ENCODE peak calls at places on chromosome 20, in six cellular contexts. V, B, L, A, Y and Z are unnamed samples.

GRCh38 chr20:40072907-40073306 is 616.1 kb downstream of the MAFB start:
- DNase-seq in A (no peak), Y (no peak), V (no peak), L (no peak), B (no peak), Z (no peak)

GRCh38 chr20:38242848-38243449 is 17.6 kb downstream of the KIAA1755 start:
- DNase-seq in B (no peak), Y (no peak), L (peak), V (no peak), A (no peak), Z (peak)

GRCh38 chr20:40970218-40970617 is 58.4 kb upstream of the TOP1 start:
- DNase-seq in L (no peak), A (no peak), V (no peak), B (no peak), Y (no peak), Z (no peak)

GRCh38 chr20:31842471-31843157 is 2.8 kb downstream of the FOXS1 start:
- DNase-seq in L (peak), V (peak), B (no peak), A (no peak), Y (no peak), Z (no peak)

GRCh38 chr20:10307359-10307735 is 88.7 kb downstream of the SNAP25 start:
- DNase-seq in B (no peak), A (no peak), Y (no peak), L (no peak), V (no peak), Z (no peak)

GRCh38 chr20:22925613-22925983 is 109.5 kb upstream of the SSTR4 start:
- DNase-seq in B (no peak), V (no peak), Y (no peak), L (no peak), A (no peak), Z (no peak)

GRCh38 chr20:19495905-19496703 is 262.0 kb upstream of the RIN2 start:
- DNase-seq in B (no peak), V (no peak), L (no peak), Y (no peak), A (no peak), Z (no peak)

GRCh38 chr20:11178946-11179654 is 505.3 kb upstream of the JAG1 start:
- DNase-seq in V (peak), Y (no peak), A (no peak), B (peak), L (no peak), Z (no peak)

GRCh38 chr20:13870349-13870748 is 85.5 kb downstream of the NDUFAF5 start:
- DNase-seq in Y (no peak), V (no peak), L (peak), B (no peak), A (no peak), Z (no peak)

GRCh38 chr20:51220293-51220706 is 197.4 kb upstream of the KCNG1 start:
- DNase-seq in Y (no peak), L (peak), B (peak), V (peak), A (peak), Z (peak)

GRCh38 chr20:41607791-41608190 is 10.4 kb downstream of the CHD6 start:
- DNase-seq in A (no peak), V (no peak), B (no peak), L (no peak), Y (no peak), Z (no peak)

GRCh38 chr20:14536738-14537137 is 199.3 kb upstream of the FLRT3 start:
- DNase-seq in A (no peak), V (no peak), Y (no peak), B (no peak), L (no peak), Z (no peak)

GRCh38 chr20:47220161-47220582 is 136.3 kb downstream of the ZMYND8 start:
- DNase-seq in L (peak), B (peak), V (peak), A (no peak), Y (no peak), Z (peak)

GRCh38 chr20:56504373-56505005 is 20.1 kb upstream of the FAM209A start:
- DNase-seq in B (peak), A (no peak), L (peak), Y (no peak), V (no peak), Z (peak)

GRCh38 chr20:22456109-22456508 is 128.3 kb downstream of the FOXA2 start:
- DNase-seq in L (no peak), A (no peak), V (no peak), B (no peak), Y (no peak), Z (no peak)

GRCh38 chr20:53708129-53708968 is 114.7 kb upstream of the ZNF217 start:
- DNase-seq in V (no peak), B (no peak), L (peak), A (no peak), Y (no peak), Z (no peak)

GRCh38 chr20:53079883-53080282 is 107.7 kb downstream of the TSHZ2 start:
- DNase-seq in A (no peak), B (no peak), L (no peak), V (no peak), Y (no peak), Z (no peak)

GRCh38 chr20:47099749-47100515 is 205.3 kb downstream of the EYA2 start:
- DNase-seq in L (no peak), A (no peak), B (no peak), Y (no peak), V (no peak), Z (no peak)

GRCh38 chr20:49586967-49587587 is 19.1 kb upstream of the PTGIS start:
- DNase-seq in A (no peak), L (no peak), B (no peak), V (no peak), Y (no peak), Z (no peak)

GRCh38 chr20:23084845-23085355 is 1.2 kb downstream of the CD93 start:
- DNase-seq in B (no peak), L (no peak), V (no peak), Y (no peak), A (no peak), Z (no peak)

GRCh38 chr20:9204979-9205378 is 136.1 kb downstream of the PLCB4 start:
- DNase-seq in L (no peak), V (no peak), A (no peak), B (no peak), Y (no peak), Z (no peak)

GRCh38 chr20:47355489-47356219 is 845 bp downstream of the ZMYND8 start:
- DNase-seq in B (no peak), V (no peak), L (peak), Y (no peak), A (peak), Z (peak)

GRCh38 chr20:3808141-3808479 is 12.0 kb downstream of the CDC25B start:
- DNase-seq in A (peak), L (no peak), B (peak), V (peak), Y (peak), Z (no peak)

GRCh38 chr20:53917145-53918009 is 153.0 kb downstream of the BCAS1 start:
- DNase-seq in V (no peak), B (no peak), L (peak), Y (peak), A (peak), Z (peak)

GRCh38 chr20:49325981-49326380 is 48.1 kb upstream of the ZNFX1 start:
- DNase-seq in V (no peak), Y (no peak), A (no peak), B (no peak), L (no peak), Z (no peak)

GRCh38 chr20:43681468-43681942 is 14.6 kb downstream of the MYBL2 start:
- DNase-seq in L (peak), V (no peak), Y (no peak), A (no peak), B (no peak), Z (no peak)

GRCh38 chr20:11108102-11108842 is 434.5 kb upstream of the JAG1 start:
- DNase-seq in B (no peak), V (no peak), A (no peak), L (no peak), Y (no peak), Z (peak)

GRCh38 chr20:51586005-51586440 is 43.5 kb upstream of the NFATC2 start:
- DNase-seq in Y (no peak), V (peak), L (peak), A (no peak), B (peak), Z (no peak)

GRCh38 chr20:7775072-7775471 is 165.2 kb downstream of the HAO1 start:
- DNase-seq in B (no peak), A (no peak), Y (no peak), L (no peak), V (no peak), Z (no peak)

DNA sequence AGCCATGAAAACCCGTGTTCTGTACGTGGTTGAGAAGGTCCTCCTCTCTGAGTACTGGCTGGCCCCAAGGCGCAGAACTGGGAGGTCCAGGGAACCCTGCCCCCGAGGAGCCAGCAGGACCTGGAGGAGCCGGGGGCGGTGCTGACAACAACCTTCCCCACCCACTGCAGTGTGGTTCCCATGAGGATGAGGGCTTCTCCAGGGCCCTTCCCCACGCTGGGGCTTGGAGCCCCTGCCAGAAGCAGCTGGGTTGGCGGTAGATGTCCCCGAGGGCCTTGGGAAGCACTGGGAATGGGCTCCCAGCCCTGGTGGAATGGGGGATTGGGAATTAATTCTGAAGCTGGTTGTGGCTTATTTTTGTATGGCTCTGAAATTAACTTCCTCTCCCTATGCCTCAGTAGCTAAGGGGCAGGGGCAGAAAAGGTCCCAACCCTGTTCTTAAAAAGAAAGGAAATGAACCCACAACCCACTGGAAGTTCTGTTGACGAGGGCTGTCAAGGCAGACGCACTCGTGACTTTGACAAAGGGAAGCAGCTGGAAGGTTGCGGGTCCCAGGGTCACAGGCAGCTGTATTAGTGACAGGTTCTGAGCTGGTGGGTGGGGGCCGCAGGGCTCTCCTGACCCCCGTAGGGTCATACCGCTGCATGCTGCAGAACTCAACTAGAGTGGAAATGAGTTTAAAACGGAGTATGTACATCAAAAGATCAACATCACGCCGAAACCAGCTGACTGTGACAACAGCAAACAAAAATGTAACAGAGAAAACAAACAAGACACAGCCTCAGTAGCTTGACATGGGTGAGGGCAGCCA is 13.9 kb upstream of the HELZ2 start:
- DNase-seq in Y (no peak), B (no peak), A (peak), V (no peak), L (no peak), Z (no peak)
- TF ChIP-seq POLR2A in Y (no peak), B (no peak), A (no peak), V (no peak), L (no peak), Z (no peak)

GRCh38 chr20:58998656-58999055 is 8.4 kb downstream of the CTSZ start:
- DNase-seq in L (no peak), Y (no peak), A (no peak), B (no peak), V (no peak), Z (no peak)
- TF ChIP-seq POLR2A in L (no peak), Y (no peak), A (no peak), B (no peak), V (no peak), Z (no peak)

GRCh38 chr20:25294459-25295385 is 46.8 kb downstream of the PYGB start:
- DNase-seq in Y (no peak), A (peak), V (peak), B (peak), L (peak), Z (peak)

GRCh38 chr20:25293910-25294458 is 46.1 kb downstream of the PYGB start:
- DNase-seq in Y (no peak), A (no peak), V (no peak), L (no peak), B (no peak), Z (no peak)

GRCh38 chr20:25297141-25297905 is 49.4 kb downstream of the PYGB start:
- DNase-seq in B (no peak), V (peak), L (no peak), A (no peak), Y (no peak), Z (no peak)

GRCh38 chr20:25295386-25296093 is 47.7 kb downstream of the PYGB start:
- DNase-seq in V (no peak), B (no peak), Y (no peak), L (no peak), A (no peak), Z (no peak)

GRCh38 chr20:25296094-25297093 is 48.5 kb downstream of the PYGB start:
- DNase-seq in V (peak), L (peak), B (peak), Y (no peak), A (no peak), Z (peak)
- TF ChIP-seq POLR2A in V (no peak), L (no peak), B (peak), Y (no peak), A (no peak), Z (no peak)

GRCh38 chr20:33684533-33685327 is 1.5 kb downstream of the E2F1 start:
- DNase-seq in L (peak), A (no peak), V (no peak), B (no peak), Y (no peak), Z (peak)

GRCh38 chr20:33685328-33686007 is 717 bp downstream of the E2F1 start:
- DNase-seq in A (no peak), V (no peak), B (no peak), Y (no peak), L (peak), Z (peak)

GRCh38 chr20:33687370-33687915 is 1.3 kb upstream of the E2F1 start:
- DNase-seq in A (no peak), B (no peak), V (no peak), L (peak), Y (no peak), Z (peak)

GRCh38 chr20:33686984-33687366 is 790 bp upstream of the E2F1 start:
- DNase-seq in B (no peak), V (no peak), A (no peak), Y (no peak), L (peak), Z (no peak)

DNA sequence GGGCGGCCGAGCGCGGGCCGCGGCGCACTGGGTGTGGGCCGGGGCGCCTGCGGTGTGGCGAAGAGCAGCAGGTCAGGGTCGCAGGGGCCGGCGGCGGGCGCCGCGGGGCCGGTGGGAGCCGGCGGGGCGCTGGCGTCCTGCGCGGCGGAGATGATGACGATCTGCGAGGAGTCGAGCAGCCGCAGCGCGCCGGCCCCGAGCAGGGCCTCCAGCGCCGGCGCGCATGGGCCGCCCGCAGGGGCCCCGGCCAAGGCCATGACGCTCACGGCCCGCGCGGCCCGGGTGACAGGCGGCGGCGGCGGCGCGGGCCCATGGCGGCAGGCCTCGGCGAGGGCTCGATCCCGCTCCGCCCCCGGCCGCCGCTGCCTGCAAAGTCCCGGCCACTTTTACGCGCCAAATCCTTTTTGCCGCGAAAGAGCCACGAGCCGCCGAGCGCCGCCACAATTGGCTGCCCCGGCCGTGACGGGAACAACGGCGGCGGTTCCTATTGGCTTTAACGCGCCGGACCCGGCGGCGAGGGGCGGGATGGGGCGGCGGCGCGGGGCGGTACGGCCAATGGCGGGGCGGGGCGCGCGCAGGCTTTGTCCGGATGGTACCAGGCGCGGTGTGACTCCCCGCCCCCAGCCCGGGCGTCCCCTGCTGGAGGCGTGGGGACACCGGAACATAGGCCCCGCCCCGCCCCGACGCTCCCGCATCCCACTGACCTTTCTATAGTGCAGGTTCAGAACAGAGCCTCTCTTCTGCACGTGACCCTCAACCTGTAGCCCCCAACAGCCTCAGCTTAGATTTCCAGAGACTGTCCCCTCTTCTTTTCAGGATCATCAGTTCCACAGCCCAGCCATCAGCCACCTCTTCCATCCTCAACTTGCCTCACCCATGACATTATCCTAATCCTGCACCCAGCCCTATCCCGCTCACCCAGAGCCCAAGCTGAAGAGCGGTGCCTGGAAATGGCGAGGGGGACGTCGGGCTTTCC is at the start of gene E2F1:
- DNase-seq in Y (peak), L (peak), B (peak), V (peak), A (peak), Z (peak)
- TF ChIP-seq POLR2A in Y (no peak), L (peak), B (no peak), V (peak), A (peak), Z (no peak)

GRCh38 chr20:62846528-62846890 is 15.1 kb downstream of the TCFL5 start:
- DNase-seq in B (no peak), A (no peak), V (no peak), L (no peak), Y (no peak), Z (no peak)

GRCh38 chr20:62845818-62846527 is 15.6 kb downstream of the TCFL5 start:
- DNase-seq in B (no peak), V (no peak), L (no peak), Y (no peak), A (no peak), Z (no peak)

GRCh38 chr20:62845416-62845815 is 16.2 kb downstream of the TCFL5 start:
- DNase-seq in A (no peak), L (no peak), B (no peak), V (no peak), Y (no peak), Z (no peak)

GRCh38 chr20:62843656-62844055 is 18.0 kb downstream of the TCFL5 start:
- DNase-seq in Y (no peak), A (no peak), L (no peak), V (no peak), B (no peak), Z (no peak)

GRCh38 chr20:62844182-62844581 is 17.4 kb downstream of the TCFL5 start:
- DNase-seq in V (no peak), Y (no peak), B (no peak), L (no peak), A (no peak), Z (no peak)
- TF ChIP-seq POLR2A in V (no peak), Y (no peak), B (no peak), L (no peak), A (no peak), Z (no peak)

DNA sequence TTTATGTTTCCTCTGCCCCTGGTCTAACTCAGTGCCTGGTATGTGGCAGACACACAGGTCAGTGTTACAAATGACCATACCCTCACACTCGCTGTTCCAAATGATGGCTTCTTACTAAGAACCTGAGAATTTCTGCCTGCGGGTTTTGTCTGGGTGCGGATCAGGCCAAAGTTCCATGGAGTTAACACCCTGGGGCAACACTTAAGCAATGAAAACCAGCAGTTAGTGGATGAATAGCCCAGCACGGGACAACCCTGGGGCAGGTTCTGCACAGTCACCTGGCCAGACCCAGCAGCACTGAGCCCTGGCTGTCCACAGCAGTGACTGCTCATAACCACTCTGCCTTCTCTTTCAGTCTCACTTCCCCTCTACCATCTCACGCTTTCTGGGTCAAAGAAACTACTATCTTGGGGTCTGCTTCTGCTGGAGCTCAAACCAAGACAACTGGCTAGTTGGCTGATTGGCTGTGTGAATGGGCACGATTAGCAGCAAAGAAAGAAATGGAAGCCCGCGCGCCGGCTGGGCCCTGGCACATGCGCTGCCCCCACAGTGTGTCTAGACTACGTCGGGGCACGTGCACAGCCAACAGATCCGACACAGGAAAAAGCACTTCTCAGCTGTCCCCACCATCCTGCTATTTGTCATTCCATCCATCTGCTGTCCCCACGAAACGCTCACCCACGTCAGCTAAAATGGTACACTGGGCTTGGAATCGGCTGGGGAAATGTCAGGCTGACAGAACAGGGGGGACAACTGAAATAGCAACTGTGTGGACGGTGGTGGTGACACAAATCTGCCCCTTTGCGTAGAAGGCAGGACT is 36.6 kb downstream of the MGME1 start:
- DNase-seq in B (no peak), V (no peak), A (no peak), L (no peak), Y (no peak), Z (no peak)
- TF ChIP-seq POLR2A in B (no peak), V (no peak), A (no peak), L (no peak), Y (no peak), Z (no peak)